ENCODE peak calls at places on chromosomes 12 and 14, in four cellular contexts. T is fibroblast of mammary gland, S is ovary, W is A549. O is an unnamed sample.

GRCh38 chr12:45878630-45879255 is 111.6 kb downstream of the SCAF11 start:
- DNase-seq in T (peak), W (peak), S (no peak), O (no peak)

GRCh38 chr12:12716151-12716844 is 870 bp upstream of the CDKN1B start:
- DNase-seq in W (peak), S (no peak), T (peak), O (no peak)

GRCh38 chr12:114238808-114239207 is 167.1 kb downstream of the TBX5 start:
- DNase-seq in W (no peak), S (no peak), T (peak), O (no peak)

GRCh38 chr14:77593501-77593911 is 22.9 kb downstream of the SPTLC2 start:
- DNase-seq in S (no peak), T (no peak), W (no peak), O (peak)

GRCh38 chr14:50343424-50343823 is 31.3 kb downstream of the DMAC2L start:
- DNase-seq in W (no peak), T (no peak), S (no peak), O (no peak)

GRCh38 chr12:53499261-53500118 is at the start of gene MAP3K12:
- DNase-seq in W (peak), S (peak), T (peak), O (no peak)

GRCh38 chr12:57889541-57889989 is 43.0 kb upstream of the CTDSP2 start:
- DNase-seq in W (no peak), S (peak), T (peak), O (peak)

GRCh38 chr14:63598821-63599220 is 42.9 kb downstream of the WDR89 start:
- DNase-seq in W (no peak), S (no peak), T (no peak), O (no peak)

GRCh38 chr12:87870061-87870460 is 159.1 kb downstream of the C12orf50 start:
- DNase-seq in W (no peak), T (peak), S (no peak), O (no peak)

GRCh38 chr12:102763016-102763415 is 154.0 kb downstream of the PAH start:
- DNase-seq in S (no peak), T (no peak), W (no peak), O (no peak)

GRCh38 chr12:13374783-13375182 is 178.3 kb downstream of the EMP1 start:
- DNase-seq in W (no peak), S (no peak), T (no peak), O (no peak)

GRCh38 chr14:75711796-75712211 is 50.8 kb downstream of the TTLL5 start:
- DNase-seq in W (peak), T (peak), S (peak), O (peak)

GRCh38 chr14:68380304-68380840 is 412.5 kb downstream of the ZFP36L1 start:
- DNase-seq in T (no peak), W (no peak), S (no peak), O (no peak)

GRCh38 chr12:546920-547845 is 87.4 kb downstream of the B4GALNT3 start:
- DNase-seq in S (peak), T (peak), W (peak), O (no peak)

GRCh38 chr12:78085562-78086182 is 255.0 kb downstream of the NAV3 start:
- DNase-seq in T (peak), S (no peak), W (no peak), O (no peak)

GRCh38 chr12:121549075-121549474 is 31.7 kb downstream of the KDM2B start:
- DNase-seq in S (no peak), T (no peak), W (no peak), O (no peak)

GRCh38 chr12:49098035-49098451 is 3.4 kb upstream of the DHH start:
- DNase-seq in T (peak), W (peak), S (no peak), O (no peak)

GRCh38 chr12:25829192-25829591 is 129.3 kb upstream of the RASSF8 start:
- DNase-seq in S (no peak), W (peak), T (peak), O (peak)

GRCh38 chr14:26328766-26329165 is 269.1 kb downstream of the NOVA1 start:
- DNase-seq in T (no peak), S (no peak), W (no peak), O (no peak)

GRCh38 chr14:52640137-52640536 is 55.2 kb downstream of the ERO1A start:
- DNase-seq in W (no peak), S (no peak), T (no peak), O (no peak)

GRCh38 chr12:7155471-7156034 is 25.4 kb downstream of the CLSTN3 start:
- DNase-seq in S (no peak), W (no peak), T (no peak), O (no peak)

GRCh38 chr14:65229431-65230286 is 127.3 kb upstream of the MAX start:
- DNase-seq in S (peak), T (peak), W (no peak), O (no peak)

GRCh38 chr12:34033628-34034296 is 11.5 kb downstream of the ALG10 start:
- DNase-seq in S (no peak), T (peak), W (peak), O (no peak)

GRCh38 chr14:67704484-67705089 is 2.9 kb downstream of the RDH12 start:
- DNase-seq in S (no peak), T (peak), W (peak), O (no peak)

GRCh38 chr14:102462391-102462790 is 47.2 kb downstream of the ANKRD9 start:
- DNase-seq in T (no peak), W (no peak), S (no peak), O (no peak)

GRCh38 chr14:25406818-25407217 is 356.9 kb upstream of the STXBP6 start:
- DNase-seq in W (peak), S (no peak), T (peak), O (no peak)

GRCh38 chr12:109682708-109683060 is 30.9 kb upstream of the FAM222A start:
- DNase-seq in W (no peak), S (no peak), T (no peak), O (no peak)
- H3K4me3 ChIP-seq in W (no peak), S (no peak), T (no peak), O (no peak)

GRCh38 chr14:95173518-95173917 is 16.2 kb upstream of the DICER1 start:
- DNase-seq in S (no peak), T (no peak), W (no peak), O (no peak)

DNA sequence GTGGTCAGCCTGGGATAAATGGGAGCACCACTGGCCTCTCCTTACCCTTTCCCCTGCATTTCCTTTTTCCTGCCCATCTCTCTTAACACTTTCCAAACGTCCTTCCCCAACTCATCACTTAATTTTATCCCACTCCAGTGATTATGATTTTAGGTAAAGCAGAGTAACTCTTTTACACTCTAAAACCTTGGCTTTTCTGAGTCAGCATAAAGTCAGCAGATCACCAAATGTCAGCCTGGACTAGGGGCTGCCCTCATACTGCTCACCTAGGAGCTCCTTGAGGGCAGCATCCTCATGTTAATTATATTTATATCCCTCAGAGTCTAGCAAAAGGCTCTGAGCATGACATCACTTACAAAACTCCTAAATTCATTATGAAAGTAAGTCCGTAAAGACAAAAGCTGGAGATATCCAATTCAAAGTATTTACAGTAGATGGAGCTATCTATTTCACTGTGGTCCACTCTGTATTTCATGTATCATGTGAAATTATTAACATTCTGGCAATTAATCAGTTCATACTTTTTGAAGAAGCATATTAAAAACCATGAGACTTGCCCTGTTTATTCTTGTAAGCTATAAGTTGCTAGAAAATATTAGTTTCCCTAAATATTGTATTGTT is 17.0 kb upstream of the DICER1 start:
- DNase-seq in S (no peak), T (peak), W (no peak), O (no peak)
- TF ChIP-seq CTCF in S (no peak), T (peak), W (peak), O (no peak)

GRCh38 chr12:55831407-55831880 is 2.1 kb upstream of the DNAJC14 start:
- DNase-seq in W (no peak), S (no peak), T (no peak), O (no peak)
- H3K4me3 ChIP-seq in W (peak), S (peak), T (peak), O (peak)

GRCh38 chr12:76621582-76622024 is 62.0 kb upstream of the OSBPL8 start:
- DNase-seq in T (peak), W (peak), S (peak), O (no peak)
- TF ChIP-seq CTCF in T (peak), W (peak), S (peak), O (peak)